ENCODE peak calls at places on chromosomes 11 and 22, in four cellular contexts. O, H, B and F are unnamed samples.

GRCh38 chr22:35465109-35465701 is 65.3 kb downstream of the MCM5 start:
- DNase-seq in B (no peak), H (no peak), O (no peak), F (no peak)

GRCh38 chr22:40107756-40108437 is 69.8 kb upstream of the TNRC6B start:
- DNase-seq in B (peak; percentile 19), O (no peak), H (no peak), F (no peak)

GRCh38 chr22:44192098-44192810 is 11.5 kb downstream of the PARVG start:
- DNase-seq in B (no peak), H (no peak), O (peak; percentile 67), F (no peak)

GRCh38 chr11:37957717-37958116 is 1359.7 kb upstream of the RAG2 start:
- DNase-seq in H (no peak), O (no peak), B (no peak), F (no peak)

GRCh38 chr11:128180446-128181089 is 406.8 kb downstream of the ETS1 start:
- DNase-seq in B (no peak), H (no peak), O (no peak), F (no peak)

GRCh38 chr11:47461876-47462275 is 12.9 kb upstream of the RAPSN start:
- DNase-seq in B (no peak), H (no peak), O (no peak), F (no peak)

GRCh38 chr22:32644252-32645100 is 157.0 kb upstream of the TIMP3 start:
- DNase-seq in O (peak; percentile 36), B (peak; percentile 78), H (peak; percentile 63), F (no peak)

GRCh38 chr11:34358258-34358665 is 452 bp upstream of the ABTB2 start:
- DNase-seq in O (peak; percentile 75), H (peak; percentile 72), B (peak; percentile 56), F (no peak)

GRCh38 chr22:19820880-19821522 is 33.7 kb downstream of the GNB1L start:
- DNase-seq in H (peak; percentile 29), O (peak; percentile 47), B (no peak), F (no peak)

GRCh38 chr22:41009222-41009948 is 58.2 kb downstream of the RBX1 start:
- DNase-seq in H (peak; percentile 34), O (no peak), B (no peak), F (no peak)

GRCh38 chr22:32474635-32475427 is at the start of gene FBXO7:
- DNase-seq in H (peak; percentile 92), B (peak; percentile 94), O (peak; percentile 94), F (peak; percentile 98)

GRCh38 chr11:93032580-93032979 is 63.1 kb downstream of the MTNR1B start:
- DNase-seq in B (no peak), H (no peak), O (no peak), F (no peak)

GRCh38 chr11:27213232-27213660 is 149.8 kb downstream of the CCDC34 start:
- DNase-seq in O (no peak), B (no peak), H (no peak), F (no peak)

GRCh38 chr11:21625982-21626381 is 566.9 kb upstream of the ANO5 start:
- DNase-seq in O (no peak), B (peak; percentile 27), H (peak; percentile 47), F (no peak)

GRCh38 chr11:122101625-122102291 is 14.3 kb downstream of the BLID start:
- DNase-seq in H (peak; percentile 44), B (peak; percentile 71), O (peak; percentile 87), F (peak; percentile 45)

GRCh38 chr11:33860926-33861325 is 30.9 kb downstream of the LMO2 start:
- DNase-seq in H (no peak), B (no peak), O (no peak), F (no peak)

GRCh38 chr22:22111267-22111751 is 128.7 kb upstream of the TOP3B start:
- DNase-seq in O (no peak), B (no peak), H (no peak), F (no peak)

GRCh38 chr11:76293189-76293631 is 86.9 kb upstream of the WNT11 start:
- DNase-seq in H (no peak), O (no peak), B (no peak), F (no peak)

GRCh38 chr11:115930276-115930675 is 426.1 kb upstream of the CADM1 start:
- DNase-seq in O (no peak), H (no peak), B (no peak), F (no peak)
- TF ChIP-seq CTCF in O (no peak), H (no peak), B (no peak), F (no peak)

DNA sequence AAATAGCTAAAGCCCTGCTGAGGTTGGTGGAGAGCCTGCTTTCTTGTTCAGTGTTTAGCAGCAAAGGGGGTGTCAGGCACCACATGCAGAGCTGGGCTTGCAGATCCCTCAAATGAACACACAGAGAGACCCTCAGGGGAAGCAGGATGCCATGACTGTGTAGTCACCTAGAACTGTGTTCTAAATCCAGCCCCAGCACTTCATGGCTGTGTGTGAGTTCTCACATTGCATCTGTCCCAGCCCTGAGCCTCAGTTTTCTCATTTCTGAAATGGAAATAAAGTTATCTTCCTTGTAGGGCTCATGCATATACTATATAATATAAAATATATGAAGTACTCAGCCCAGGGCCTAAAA is 47.1 kb downstream of the CWC15 start:
- DNase-seq in O (no peak), B (no peak), H (no peak), F (no peak)
- TF ChIP-seq CTCF in O (no peak), B (no peak), H (no peak), F (no peak)

GRCh38 chr11:64959498-64959897 is 12.4 kb downstream of the MAJIN start:
- DNase-seq in B (no peak), O (no peak), H (no peak), F (no peak)

GRCh38 chr11:64960719-64961118 is 11.2 kb downstream of the MAJIN start:
- DNase-seq in B (no peak), H (no peak), O (no peak), F (no peak)

GRCh38 chr11:64967376-64967775 is 4.5 kb downstream of the MAJIN start:
- DNase-seq in H (no peak), O (no peak), B (no peak), F (no peak)

DNA sequence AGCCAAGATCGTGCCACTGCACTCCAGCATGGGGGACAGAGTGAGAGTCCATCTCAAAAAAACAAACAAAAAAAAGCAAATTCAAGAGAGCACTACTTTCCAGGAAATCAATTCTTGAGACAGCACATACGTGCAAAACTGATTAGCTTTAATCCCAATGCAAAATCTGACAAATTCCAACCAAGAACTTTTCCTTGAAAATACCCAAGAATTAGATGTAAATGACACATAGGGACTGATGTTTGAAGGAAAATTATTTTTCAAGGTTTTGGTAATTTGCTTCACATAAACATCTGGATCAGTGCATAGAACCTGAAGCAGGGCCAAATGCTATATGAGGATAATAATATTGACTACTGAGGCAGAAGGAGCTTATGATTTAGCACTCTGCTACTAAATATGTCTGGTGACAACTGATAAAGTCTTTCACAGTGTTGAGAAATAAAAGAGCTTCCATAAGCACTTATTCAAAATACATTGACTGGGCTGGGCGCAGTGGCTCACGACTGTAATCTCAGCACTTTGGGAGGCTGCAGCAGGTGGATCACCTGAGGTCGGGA is 8.8 kb downstream of the MAJIN start:
- DNase-seq in B (no peak), H (no peak), O (no peak), F (no peak)
- TF ChIP-seq CTCF in B (no peak), H (no peak), O (no peak), F (no peak)

GRCh38 chr22:37545703-37546435 is 14.4 kb upstream of the CDC42EP1 start:
- DNase-seq in O (peak; percentile 98), B (peak; percentile 94), H (peak; percentile 92), F (peak; percentile 50)

GRCh38 chr22:37546436-37547248 is 13.6 kb upstream of the CDC42EP1 start:
- DNase-seq in O (peak; percentile 87), B (peak; percentile 85), H (peak; percentile 68), F (no peak)

GRCh38 chr22:37542959-37543358 is 17.3 kb upstream of the CDC42EP1 start:
- DNase-seq in B (no peak), H (no peak), O (no peak), F (no peak)

GRCh38 chr22:37547249-37547741 is 13.0 kb upstream of the CDC42EP1 start:
- DNase-seq in O (no peak), B (no peak), H (no peak), F (no peak)

DNA sequence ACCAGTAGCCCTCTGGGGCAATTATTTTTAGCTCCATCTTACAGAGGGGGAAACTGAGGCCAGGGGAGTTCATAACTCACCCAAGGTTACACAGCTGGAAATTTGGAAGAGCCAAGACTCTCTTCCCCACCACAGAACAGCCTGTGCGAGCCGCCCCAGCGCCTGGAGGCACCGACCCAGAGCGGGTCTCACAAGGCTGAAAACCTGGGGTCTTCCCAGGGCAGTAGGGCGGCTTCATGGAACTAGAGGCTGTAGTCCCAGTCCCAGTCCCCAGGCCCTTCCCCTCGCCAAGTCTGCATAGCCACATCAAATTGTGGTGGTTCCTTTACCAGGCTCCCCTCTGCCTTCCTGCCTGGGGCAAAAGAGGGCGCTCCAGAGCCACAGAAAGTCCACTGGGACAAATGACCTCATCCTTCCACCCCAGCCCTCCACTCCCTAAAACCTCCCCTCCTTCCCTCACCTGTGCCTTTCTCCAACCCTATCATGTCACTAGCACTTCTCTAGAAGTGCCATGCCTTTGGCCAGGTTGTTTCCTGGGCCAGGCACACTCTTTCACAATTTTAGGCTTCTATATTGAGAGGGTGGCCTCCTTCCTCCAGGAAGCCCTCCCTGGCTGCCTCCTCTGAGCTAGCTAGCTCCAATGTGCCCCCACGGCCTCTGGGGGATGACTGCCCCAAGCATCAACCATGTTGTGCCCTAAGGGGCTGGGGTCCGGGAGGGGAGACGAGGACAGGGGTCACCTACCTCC is 15.2 kb upstream of the CDC42EP1 start:
- DNase-seq in O (peak; percentile 94), B (peak; percentile 78), H (peak; percentile 84), F (peak; percentile 73)
- TF ChIP-seq CTCF in O (peak; percentile 85), B (peak; percentile 71), H (peak; percentile 84), F (peak; percentile 38)

DNA sequence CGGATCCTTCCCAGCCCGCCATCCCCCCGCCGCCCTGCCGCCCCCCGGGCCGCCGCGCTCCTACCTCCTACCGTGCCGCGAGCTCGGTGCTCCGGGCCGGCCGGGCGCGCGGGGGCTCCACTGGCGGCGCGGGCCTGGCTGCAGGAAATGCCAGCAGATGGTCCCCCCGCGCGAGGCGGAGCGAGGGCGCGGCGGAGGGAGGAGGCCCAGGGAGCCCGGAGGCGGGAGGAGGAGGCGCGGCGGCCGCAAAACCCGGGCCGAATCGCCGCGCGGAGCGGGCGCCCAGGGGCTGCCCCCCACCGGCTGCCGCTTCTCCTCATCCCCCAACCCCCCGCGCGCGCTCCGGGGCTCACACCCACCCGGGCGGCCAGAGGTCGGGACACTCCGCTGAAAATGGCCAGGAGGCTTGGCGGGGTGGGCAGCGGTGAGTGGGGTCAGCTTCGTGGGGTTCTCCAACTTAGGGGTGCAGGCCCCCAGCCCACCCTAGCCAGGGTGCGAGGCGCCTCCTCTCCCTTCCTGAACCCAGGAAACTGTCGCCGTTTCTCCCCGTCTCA is at the start of gene OSBPL5:
- DNase-seq in O (peak; percentile 54), B (peak; percentile 87), H (peak; percentile 77), F (peak; percentile 85)
- TF ChIP-seq CTCF in O (no peak), B (no peak), H (no peak), F (no peak)

DNA sequence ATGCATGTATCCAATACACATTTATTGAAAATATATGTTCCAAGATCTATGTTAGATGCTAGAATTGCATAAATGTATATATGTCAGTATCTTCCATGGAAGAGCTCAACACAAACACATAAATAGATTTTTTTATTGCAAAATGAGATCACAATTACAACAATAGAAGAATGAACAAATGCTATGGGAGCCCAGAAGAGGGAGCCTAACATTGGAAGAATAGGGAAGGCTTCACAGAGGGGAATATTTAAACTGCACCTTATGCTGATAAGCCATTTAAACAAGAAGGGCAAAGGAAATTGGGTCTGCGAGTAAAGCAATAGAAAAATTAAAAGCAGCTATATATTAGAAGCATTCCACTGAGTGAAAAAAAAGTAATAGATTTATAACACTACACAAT is 96.1 kb upstream of the LRRC55 start:
- DNase-seq in H (no peak), O (no peak), B (no peak), F (no peak)
- TF ChIP-seq CTCF in H (no peak), O (peak; percentile 27), B (no peak), F (no peak)